ENCODE peak calls at places on chromosomes 11 and 22, in ten cellular contexts. J is HCT116; W is CD8-positive, alpha-beta T cell; T is BE2C; M is fibroblast of mammary gland; O is hepatocyte; R is body of pancreas; X is fibroblast of lung; U is cardiac fibroblast; K is fibroblast of pulmonary artery. S is an unnamed sample.

GRCh38 chr11:65314501-65315203 is at the start of gene CDC42EP2:
- DNase-seq in J (peak), W (peak), T (peak), M (peak), O (peak), R (peak), X (peak), U (peak), K (peak), S (no peak)

GRCh38 chr11:128848815-128849455 is 18.2 kb downstream of the KCNJ1 start:
- DNase-seq in J (peak), W (peak), T (peak), M (peak), O (peak), R (peak), X (no peak), U (peak), K (peak), S (no peak)

GRCh38 chr11:57751676-57752253 is at the start of gene BTBD18:
- DNase-seq in J (no peak), W (no peak), T (peak), M (peak), O (peak), R (peak), X (peak), U (peak), K (peak), S (no peak)

GRCh38 chr11:46064221-46064620 is 57.0 kb downstream of the PHF21A start:
- DNase-seq in J (no peak), W (no peak), T (no peak), M (peak), O (no peak), R (no peak), X (peak), U (no peak), K (no peak), S (no peak)

GRCh38 chr11:70090989-70091388 is 12.9 kb downstream of the ANO1 start:
- DNase-seq in J (no peak), W (no peak), T (no peak), M (no peak), O (peak), R (no peak), X (peak), U (no peak), K (no peak), S (no peak)

GRCh38 chr11:58922475-58922874 is 16.8 kb upstream of the GLYATL1 start:
- DNase-seq in J (no peak), W (no peak), T (no peak), M (no peak), O (no peak), R (no peak), X (no peak), U (no peak), K (no peak), S (no peak)

GRCh38 chr11:116170526-116171120 is 602.2 kb downstream of the BUD13 start:
- DNase-seq in J (no peak), W (no peak), T (peak), M (no peak), O (no peak), R (peak), X (no peak), U (no peak), K (no peak), S (no peak)

GRCh38 chr22:41619979-41620645 is 731 bp downstream of the DESI1 start:
- DNase-seq in J (no peak), W (peak), T (peak), M (no peak), O (peak), R (peak), X (no peak), U (peak), K (no peak), S (no peak)

GRCh38 chr11:48025983-48026340 is 45.6 kb downstream of the PTPRJ start:
- DNase-seq in J (no peak), W (no peak), T (no peak), M (no peak), O (no peak), R (no peak), X (no peak), U (no peak), K (no peak), S (no peak)

GRCh38 chr11:79167510-79168188 is 273.2 kb downstream of the TENM4 start:
- DNase-seq in J (no peak), W (no peak), T (no peak), M (peak), O (no peak), R (no peak), X (peak), U (no peak), K (no peak), S (no peak)

GRCh38 chr22:31451709-31452571 is 37.7 kb downstream of the EIF4ENIF1 start:
- DNase-seq in J (peak), W (no peak), T (no peak), M (peak), O (peak), R (no peak), X (peak), U (peak), K (peak), S (peak)

GRCh38 chr11:69926376-69927050 is 107.3 kb upstream of the FGF3 start:
- DNase-seq in J (no peak), W (no peak), T (no peak), M (no peak), O (no peak), R (no peak), X (no peak), U (no peak), K (no peak), S (no peak)

GRCh38 chr11:3052567-3052966 is 4.7 kb downstream of the CARS1 start:
- DNase-seq in J (no peak), W (no peak), T (no peak), M (no peak), O (no peak), R (no peak), X (no peak), U (no peak), K (no peak), S (no peak)

GRCh38 chr22:50622723-50623327 is 5.1 kb downstream of the ARSA start:
- DNase-seq in J (peak), W (no peak), T (no peak), M (no peak), O (no peak), R (peak), X (no peak), U (no peak), K (no peak), S (no peak)

GRCh38 chr11:47186937-47187681 is 875 bp upstream of the PACSIN3 start:
- DNase-seq in J (no peak), W (peak), T (peak), M (peak), O (peak), R (peak), X (peak), U (peak), K (peak), S (no peak)

GRCh38 chr22:20584029-20584871 is 76.8 kb downstream of the MED15 start:
- DNase-seq in J (no peak), W (no peak), T (no peak), M (no peak), O (no peak), R (no peak), X (no peak), U (no peak), K (no peak), S (no peak)

GRCh38 chr22:35842954-35843353 is 125.3 kb downstream of the APOL5 start:
- DNase-seq in J (peak), W (no peak), T (peak), M (peak), O (peak), R (peak), X (peak), U (peak), K (peak), S (no peak)

GRCh38 chr11:127943152-127943551 is 644.2 kb downstream of the ETS1 start:
- DNase-seq in J (no peak), W (no peak), T (no peak), M (no peak), O (no peak), R (no peak), X (no peak), U (no peak), K (no peak), S (no peak)

GRCh38 chr11:11555228-11555627 is 66.6 kb downstream of the GALNT18 start:
- DNase-seq in J (no peak), W (no peak), T (peak), M (no peak), O (peak), R (peak), X (peak), U (no peak), K (no peak), S (no peak)

GRCh38 chr11:102047305-102047924 is at the start of gene CFAP300:
- DNase-seq in J (no peak), W (peak), T (peak), M (peak), O (peak), R (peak), X (peak), U (peak), K (peak), S (no peak)

DNA sequence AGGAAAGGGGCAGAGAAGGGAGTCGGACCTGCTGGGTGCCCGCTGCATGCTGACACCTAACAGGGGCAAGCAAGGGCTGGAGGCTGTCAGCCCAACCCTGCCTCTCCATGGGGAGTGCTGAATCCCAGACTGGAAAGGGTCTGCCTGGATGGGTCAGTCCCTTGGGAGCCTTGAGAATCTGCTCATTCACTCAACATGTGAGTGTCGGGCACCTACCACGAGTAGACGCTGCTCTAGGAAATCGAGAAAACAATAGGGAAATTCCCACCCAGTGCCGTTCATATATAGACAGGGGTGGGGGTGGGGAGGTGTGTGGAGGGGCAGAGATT is 4.4 kb upstream of the CTSD start:
- DNase-seq in J (no peak), W (no peak), T (no peak), M (no peak), O (no peak), R (no peak), X (no peak), U (no peak), K (no peak), S (no peak)
- H3K4me3 ChIP-seq in J (no peak), W (no peak), T (no peak), M (no peak), O (no peak), R (no peak), X (no peak), U (no peak), K (no peak), S (no peak)

GRCh38 chr11:114192841-114193389 is 103.3 kb upstream of the NNMT start:
- DNase-seq in J (no peak), W (no peak), T (no peak), M (peak), O (no peak), R (no peak), X (no peak), U (no peak), K (no peak), S (no peak)

GRCh38 chr11:114195981-114196731 is 100.0 kb upstream of the NNMT start:
- DNase-seq in J (no peak), W (peak), T (no peak), M (peak), O (peak), R (peak), X (no peak), U (peak), K (peak), S (no peak)

GRCh38 chr11:114191893-114192292 is 104.3 kb upstream of the NNMT start:
- DNase-seq in J (no peak), W (no peak), T (no peak), M (no peak), O (no peak), R (no peak), X (no peak), U (no peak), K (no peak), S (no peak)

GRCh38 chr11:114196994-114197702 is 99.1 kb upstream of the NNMT start:
- DNase-seq in J (no peak), W (no peak), T (no peak), M (peak), O (no peak), R (no peak), X (no peak), U (no peak), K (no peak), S (no peak)

GRCh38 chr11:114193730-114194674 is 102.2 kb upstream of the NNMT start:
- DNase-seq in J (no peak), W (no peak), T (no peak), M (peak), O (no peak), R (no peak), X (no peak), U (no peak), K (peak), S (no peak)
- TF ChIP-seq CTCF in J (no peak), W (no peak), T (no peak), M (no peak), O (no peak), R (no peak), X (no peak), U (no peak), K (no peak), S (no peak)

GRCh38 chr22:49305215-49305965 is 522.3 kb downstream of the BRD1 start:
- DNase-seq in J (peak), W (peak), T (peak), M (peak), O (peak), R (peak), X (no peak), U (no peak), K (peak), S (no peak)
- H3K4me3 ChIP-seq in J (peak), W (no peak), T (no peak), M (no peak), O (no peak), R (no peak), X (no peak), U (no peak), K (no peak), S (no peak)

DNA sequence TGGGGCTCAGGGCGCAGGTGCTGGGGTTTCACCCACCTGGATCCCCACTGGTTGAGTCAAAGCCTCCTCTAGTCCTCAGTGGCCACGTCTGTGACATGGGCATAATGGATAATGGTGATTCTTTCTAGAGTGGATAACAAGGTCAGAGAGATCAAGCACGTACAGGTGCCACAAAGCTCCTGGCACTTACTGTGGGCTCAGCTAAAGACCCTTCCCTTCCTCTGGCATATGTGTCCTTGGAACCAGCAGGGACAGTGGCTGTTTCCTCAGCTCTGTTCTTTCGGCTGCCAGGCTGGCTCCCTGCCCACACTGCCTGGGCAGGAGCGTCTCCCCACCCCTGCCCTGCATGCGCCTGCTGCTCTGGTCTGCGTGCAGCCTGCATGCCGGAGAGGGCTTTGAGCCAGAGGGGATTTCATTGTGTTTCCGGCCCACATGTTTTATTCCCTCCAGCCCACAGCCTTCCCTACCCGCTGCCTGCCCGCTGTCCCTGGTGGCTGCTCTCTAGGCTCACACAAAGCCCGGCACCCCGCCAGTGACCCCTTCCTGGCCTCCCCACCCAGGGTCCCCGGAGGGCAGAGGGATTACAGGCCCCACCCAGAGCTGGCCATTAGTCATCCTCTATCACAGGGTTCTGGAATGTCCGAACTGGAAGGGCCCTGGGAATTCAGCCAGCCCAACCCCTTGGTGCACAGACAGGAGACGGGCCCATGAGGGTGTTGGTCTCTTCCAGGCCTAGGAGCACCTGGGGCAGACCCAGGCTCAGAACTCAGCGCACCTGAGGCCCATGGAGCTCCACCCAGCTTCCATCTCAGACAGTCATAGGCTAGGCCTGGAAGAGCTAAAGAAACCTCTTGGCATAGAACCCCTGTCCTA is 55.3 kb upstream of the GCAT start:
- DNase-seq in J (peak), W (no peak), T (peak), M (peak), O (peak), R (peak), X (peak), U (peak), K (peak), S (no peak)
- TF ChIP-seq CTCF in J (no peak), W (no peak), T (peak), M (no peak), O (peak), R (peak), X (peak), U (peak), K (peak), S (no peak)

DNA sequence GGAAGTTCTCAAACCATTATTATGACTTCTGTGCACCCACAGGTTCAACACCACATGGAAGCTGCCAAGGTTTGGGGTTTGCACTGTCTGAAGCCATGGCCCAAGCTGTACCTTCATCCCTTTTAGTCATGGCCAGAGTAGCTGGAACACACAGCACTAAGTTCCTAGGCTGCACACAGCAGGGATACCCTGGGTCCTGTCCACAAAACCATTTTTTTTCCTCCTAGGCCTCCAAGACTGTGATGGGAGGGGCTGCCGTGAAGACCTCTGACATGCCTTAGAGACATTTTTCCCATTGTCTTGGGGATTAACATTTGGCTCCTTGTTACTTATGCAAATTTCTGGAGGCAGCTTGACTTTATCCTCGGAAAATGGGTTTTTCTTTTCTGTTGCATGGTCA is 42.7 kb downstream of the DDIAS start:
- DNase-seq in J (no peak), W (no peak), T (no peak), M (no peak), O (no peak), R (no peak), X (no peak), U (no peak), K (no peak), S (no peak)
- H3K4me3 ChIP-seq in J (no peak), W (no peak), T (no peak), M (no peak), O (no peak), R (no peak), X (no peak), U (no peak), K (no peak), S (no peak)

GRCh38 chr11:36432093-36432469 is 78.0 kb downstream of the TRAF6 start:
- DNase-seq in J (no peak), W (no peak), T (no peak), M (no peak), O (no peak), R (no peak), X (no peak), U (no peak), K (no peak), S (no peak)

GRCh38 chr11:36427876-36428275 is 82.2 kb downstream of the TRAF6 start:
- DNase-seq in J (no peak), W (no peak), T (no peak), M (no peak), O (no peak), R (no peak), X (no peak), U (no peak), K (no peak), S (no peak)

GRCh38 chr11:36432747-36433146 is 77.3 kb downstream of the TRAF6 start:
- DNase-seq in J (no peak), W (no peak), T (no peak), M (no peak), O (no peak), R (no peak), X (no peak), U (no peak), K (no peak), S (no peak)

GRCh38 chr11:36433896-36434295 is 76.2 kb downstream of the TRAF6 start:
- DNase-seq in J (no peak), W (no peak), T (no peak), M (no peak), O (no peak), R (no peak), X (no peak), U (no peak), K (no peak), S (no peak)

GRCh38 chr11:36431429-36432092 is 78.5 kb downstream of the TRAF6 start:
- DNase-seq in J (peak), W (no peak), T (peak), M (peak), O (peak), R (no peak), X (peak), U (peak), K (peak), S (no peak)
- TF ChIP-seq CTCF in J (peak), W (no peak), T (no peak), M (peak), O (no peak), R (no peak), X (no peak), U (no peak), K (peak), S (no peak)